ENCODE peak calls at places on chromosomes 2 and 18, in nine cellular contexts. A, K, O, D, I, P, S, F and M are unnamed samples.

GRCh38 chr2:223526106-223526505 is 76.1 kb downstream of the SCG2 start:
- DNase-seq in F (no peak), O (no peak), S (no peak), D (no peak), A (no peak), I (no peak), K (no peak), P (no peak), M (no peak)

GRCh38 chr18:934518-935123 is 29.9 kb downstream of the ADCYAP1 start:
- DNase-seq in I (no peak), K (no peak), P (no peak), O (no peak), S (no peak), A (no peak), F (peak; percentile 3), D (no peak), M (no peak)

GRCh38 chr2:198374375-198375072 is 570.1 kb downstream of the PLCL1 start:
- DNase-seq in A (no peak), K (peak; percentile 81), F (peak; percentile 80), O (peak; percentile 9), S (no peak), P (peak; percentile 59), D (peak; percentile 80), I (peak; percentile 12), M (no peak)

GRCh38 chr18:61833387-61833786 is 59.4 kb downstream of the RNF152 start:
- DNase-seq in K (no peak), S (no peak), F (peak; percentile 30), I (no peak), P (peak; percentile 24), A (no peak), D (peak; percentile 66), O (peak; percentile 12), M (no peak)

GRCh38 chr2:19632327-19633040 is 269.3 kb downstream of the TTC32 start:
- DNase-seq in F (peak; percentile 82), A (no peak), K (no peak), I (no peak), S (peak; percentile 27), D (peak; percentile 67), P (no peak), O (no peak), M (peak; percentile 50)

GRCh38 chr2:165462433-165462832 is 7.1 kb upstream of the CSRNP3 start:
- DNase-seq in F (no peak), A (no peak), P (no peak), S (no peak), D (no peak), O (no peak), K (no peak), I (no peak), M (no peak)

GRCh38 chr18:21242141-21243040 is at the start of gene GREB1L:
- DNase-seq in F (peak; percentile 66), P (no peak), D (peak; percentile 62), A (no peak), K (peak; percentile 36), S (no peak), I (no peak), O (no peak), M (no peak)

GRCh38 chr18:43800584-43800983 is 523.3 kb upstream of the SYT4 start:
- DNase-seq in O (no peak), S (no peak), F (no peak), K (no peak), A (no peak), I (no peak), P (no peak), D (no peak), M (no peak)

GRCh38 chr2:240208631-240209211 is 68.3 kb upstream of the OTOS start:
- DNase-seq in P (no peak), D (no peak), I (no peak), K (no peak), A (peak; percentile 47), O (no peak), S (no peak), F (no peak), M (peak; percentile 34)

GRCh38 chr18:11072632-11073031 is 76.7 kb downstream of the PIEZO2 start:
- DNase-seq in O (no peak), D (no peak), P (no peak), K (no peak), F (no peak), I (no peak), S (no peak), A (no peak), M (no peak)

GRCh38 chr2:217189747-217190146 is 329.9 kb upstream of the TNP1 start:
- DNase-seq in K (no peak), S (no peak), P (no peak), D (no peak), O (no peak), I (no peak), F (no peak), A (no peak), M (no peak)

GRCh38 chr2:172888704-172889103 is 153.1 kb downstream of the RAPGEF4 start:
- DNase-seq in S (no peak), K (no peak), A (no peak), D (no peak), O (no peak), F (no peak), P (no peak), I (no peak), M (no peak)

GRCh38 chr18:3605562-3606443 is 155.8 kb downstream of the TGIF1 start:
- DNase-seq in F (peak; percentile 80), P (no peak), D (peak; percentile 66), K (peak; percentile 42), I (no peak), O (peak; percentile 67), A (no peak), S (no peak), M (no peak)

GRCh38 chr2:105291981-105292380 is 37.6 kb downstream of the TGFBRAP1 start:
- DNase-seq in F (peak; percentile 53), O (no peak), A (no peak), S (no peak), I (no peak), K (no peak), P (no peak), D (no peak), M (no peak)

DNA sequence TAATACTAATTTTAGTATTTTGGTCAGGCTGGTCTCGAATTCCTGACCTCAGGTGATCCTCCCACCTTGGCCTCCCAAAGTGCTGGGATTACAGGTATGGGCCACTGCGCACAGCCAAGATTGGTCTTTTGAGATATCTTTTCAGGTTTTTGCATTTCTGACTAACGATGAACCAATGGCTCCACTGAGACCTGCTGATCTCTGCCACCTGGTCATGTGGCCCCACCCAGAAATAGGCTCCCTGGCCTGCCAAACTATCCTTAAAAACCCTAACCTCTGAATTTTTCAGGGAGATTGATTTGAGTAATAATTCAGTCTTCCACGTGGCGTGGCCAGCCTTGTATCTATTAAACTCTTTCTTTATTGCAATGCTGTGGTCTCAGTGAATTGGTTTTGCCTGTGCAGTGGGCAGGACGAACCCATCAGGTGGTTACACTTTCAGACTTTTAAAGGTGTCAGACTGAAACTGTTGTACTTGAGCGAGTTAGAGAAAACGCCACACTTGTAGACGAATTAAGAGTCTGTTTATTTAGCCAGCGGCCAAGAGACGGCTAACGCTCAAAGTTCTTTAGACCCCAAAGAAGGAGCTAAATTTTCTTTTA is 85.8 kb upstream of the MSH6 start:
- DNase-seq in A (no peak), F (no peak), K (no peak), P (no peak), S (no peak), I (no peak), O (no peak), D (no peak), M (no peak)
- H3K4me3 ChIP-seq in A (no peak overlapping the region), F (no peak overlapping the region), K (no peak overlapping the region), P (no peak overlapping the region), S (no peak overlapping the region), I (no peak overlapping the region), O (no peak overlapping the region), D (no peak overlapping the region), M (no peak overlapping the region)

DNA sequence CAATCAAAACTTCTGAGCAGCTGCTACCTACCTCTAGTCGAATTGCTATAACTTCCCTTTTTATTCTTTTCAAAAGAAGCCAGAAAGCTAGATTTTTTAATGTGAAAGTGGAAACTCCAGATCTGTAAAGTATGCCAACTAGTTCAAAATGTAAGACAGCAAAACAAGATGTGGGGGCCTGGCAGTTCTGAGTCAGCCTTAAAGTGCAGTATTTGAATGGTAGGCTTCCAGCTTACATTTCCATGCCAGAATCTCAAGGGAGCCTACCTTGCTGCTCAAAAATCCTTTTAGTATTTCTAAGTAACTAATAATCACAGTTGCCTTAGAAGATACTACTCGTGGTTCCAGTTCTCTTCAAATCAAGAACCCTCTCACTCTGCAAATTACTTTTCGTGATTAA is 1288.7 kb downstream of the LRP1B start:
- DNase-seq in P (no peak), O (no peak), K (no peak), F (no peak), I (no peak), S (no peak), D (no peak), A (no peak), M (no peak)
- H3K4me3 ChIP-seq in P (no peak overlapping the region), O (no peak overlapping the region), K (no peak overlapping the region), F (no peak overlapping the region), I (no peak overlapping the region), S (no peak overlapping the region), D (no peak overlapping the region), A (no peak overlapping the region), M (no peak overlapping the region)

GRCh38 chr2:95024960-95025405 is 525 bp upstream of the MAL start:
- DNase-seq in I (no peak), K (no peak), S (no peak), P (no peak), A (no peak), D (no peak), F (no peak), O (no peak), M (no peak)

GRCh38 chr2:95029898-95030341 is 4.4 kb downstream of the MAL start:
- DNase-seq in I (no peak), K (no peak), O (no peak), P (no peak), F (no peak), A (no peak), D (no peak), S (no peak), M (no peak)

GRCh38 chr2:95025406-95026319 is at the start of gene MAL:
- DNase-seq in F (no peak), S (no peak), D (peak; percentile 19), O (peak; percentile 61), A (no peak), P (no peak), I (no peak), K (no peak), M (no peak)

GRCh38 chr2:95026471-95027368 is 1.2 kb downstream of the MAL start:
- DNase-seq in O (no peak), I (no peak), S (no peak), P (no peak), A (no peak), F (no peak), D (no peak), K (no peak), M (no peak)

DNA sequence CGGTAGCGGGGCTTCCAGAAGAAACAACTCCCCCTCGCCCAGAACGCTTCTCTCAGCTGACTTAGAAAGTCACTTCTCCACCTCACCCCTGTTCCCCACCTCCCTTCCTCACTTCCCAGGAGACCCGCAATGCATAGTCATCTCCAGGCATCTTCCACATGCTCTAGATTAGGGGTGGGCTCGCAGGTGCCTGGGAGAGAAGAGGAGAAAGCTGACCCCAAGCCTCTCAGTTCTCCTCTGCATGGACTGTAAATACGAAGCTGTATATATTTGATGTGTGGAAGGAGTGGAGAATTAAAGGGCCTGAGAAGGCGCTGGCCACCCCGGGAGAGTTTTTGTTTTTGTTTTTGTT is 1.8 kb downstream of the MAL start:
- DNase-seq in P (no peak), S (no peak), O (no peak), D (no peak), I (no peak), F (no peak), A (no peak), K (no peak), M (no peak)
- H3K4me3 ChIP-seq in P (no peak overlapping the region), S (no peak overlapping the region), O (peak overlapping the region; percentile 57), D (no peak overlapping the region), I (peak overlapping the region; percentile 55), F (no peak overlapping the region), A (no peak overlapping the region), K (no peak overlapping the region), M (no peak overlapping the region)

GRCh38 chr18:67072789-67073188 is 443.7 kb downstream of the DSEL start:
- DNase-seq in F (no peak), A (no peak), P (no peak), K (no peak), O (no peak), D (no peak), I (no peak), S (no peak), M (no peak)
- H3K4me3 ChIP-seq in F (no peak overlapping the region), A (no peak overlapping the region), P (no peak overlapping the region), K (no peak overlapping the region), O (no peak overlapping the region), D (no peak overlapping the region), I (no peak overlapping the region), S (no peak overlapping the region), M (no peak overlapping the region)